ENCODE peak calls at places on chromosome 17, in nine cellular contexts. D is HAP-1, L is neural progenitor cell, U is body of pancreas, T is IMR-90, H is NT2/D1, P is Caco-2, A is left ventricle myocardium inferior, N is sigmoid colon. O is an unnamed sample.

GRCh38 chr17:38885044-38885727 is 15.3 kb downstream of the LASP1 start:
- DNase-seq in D (no peak), L (peak; percentile 5), U (peak; percentile 66), T (no peak), H (no peak), P (peak; percentile 78), A (no peak), N (no peak), O (no peak)

GRCh38 chr17:43410557-43411368 is 12.0 kb downstream of the ARL4D start:
- DNase-seq in D (no peak), L (no peak), U (no peak), T (no peak), H (no peak), P (no peak), A (no peak), N (no peak), O (peak; percentile 43)

GRCh38 chr17:48351916-48352332 is 78.1 kb downstream of the SKAP1 start:
- DNase-seq in D (peak; percentile 28), L (peak; percentile 34), U (no peak), T (peak; percentile 67), H (peak; percentile 13), P (no peak), A (no peak), N (no peak), O (peak; percentile 74)

GRCh38 chr17:12107905-12108304 is 87.2 kb downstream of the MAP2K4 start:
- DNase-seq in D (no peak), L (no peak), U (no peak), T (peak; percentile 56), H (no peak), P (no peak), A (no peak), N (no peak), O (peak; percentile 41)

GRCh38 chr17:42365136-42365535 is 23.1 kb downstream of the STAT3 start:
- DNase-seq in D (no peak), L (no peak), U (no peak), T (peak; percentile 87), H (no peak), P (no peak), A (no peak), N (no peak), O (peak; percentile 90)

GRCh38 chr17:43659823-43660222 is 1.9 kb downstream of the MEOX1 start:
- DNase-seq in D (no peak), L (no peak), U (no peak), T (no peak), H (no peak), P (no peak), A (no peak), N (no peak), O (no peak)

GRCh38 chr17:62840871-62841270 is 32.8 kb upstream of the MARCHF10 start:
- DNase-seq in D (no peak), L (no peak), U (no peak), T (no peak), H (no peak), P (no peak), A (no peak), N (no peak), O (no peak)

GRCh38 chr17:41944943-41945342 is 14.5 kb downstream of the ODAD4 start:
- DNase-seq in D (no peak), L (no peak), U (no peak), T (no peak), H (no peak), P (no peak), A (no peak), N (no peak), O (no peak)

GRCh38 chr17:5272313-5272712 is 9.8 kb upstream of the RABEP1 start:
- DNase-seq in D (no peak), L (no peak), U (no peak), T (no peak), H (no peak), P (no peak), A (no peak), N (no peak), O (no peak)

GRCh38 chr17:71790791-71791190 is 330.0 kb upstream of the SOX9 start:
- DNase-seq in D (no peak), L (no peak), U (no peak), T (peak; percentile 11), H (no peak), P (no peak), A (no peak), N (no peak), O (no peak)

GRCh38 chr17:39547713-39548478 is 59.8 kb downstream of the NEUROD2 start:
- DNase-seq in D (peak; percentile 8), L (peak; percentile 59), U (peak; percentile 53), T (no peak), H (peak; percentile 32), P (peak; percentile 57), A (peak; percentile 67), N (peak; percentile 72), O (peak; percentile 73)

GRCh38 chr17:73118876-73119485 is 26.5 kb upstream of the SLC39A11 start:
- DNase-seq in D (no peak), L (no peak), U (peak; percentile 39), T (no peak), H (no peak), P (no peak), A (no peak), N (no peak), O (no peak)

GRCh38 chr17:27473748-27474609 is 17.7 kb downstream of the KSR1 start:
- DNase-seq in D (no peak), L (no peak), U (peak; percentile 81), T (no peak), H (no peak), P (no peak), A (peak; percentile 63), N (peak; percentile 75), O (no peak)

GRCh38 chr17:4175921-4176802 is 33.2 kb downstream of the CYB5D2 start:
- DNase-seq in D (no peak), L (no peak), U (no peak), T (peak; percentile 45), H (no peak), P (no peak), A (no peak), N (no peak), O (peak; percentile 77)

GRCh38 chr17:78883533-78884131 is 19.4 kb downstream of the CEP295NL start:
- DNase-seq in D (peak; percentile 53), L (peak; percentile 90), U (peak; percentile 71), T (peak; percentile 97), H (peak; percentile 54), P (peak; percentile 95), A (peak; percentile 78), N (peak; percentile 95), O (peak; percentile 94)

GRCh38 chr17:49616546-49617205 is 41.0 kb downstream of the NXPH3 start:
- DNase-seq in D (no peak), L (no peak), U (peak; percentile 55), T (no peak), H (no peak), P (no peak), A (peak; percentile 75), N (peak; percentile 88), O (peak; percentile 75)

GRCh38 chr17:7673239-7673638 is 14.1 kb downstream of the TP53 start:
- DNase-seq in D (no peak), L (peak; percentile 34), U (no peak), T (no peak), H (no peak), P (no peak), A (no peak), N (no peak), O (no peak)

GRCh38 chr17:10200645-10201044 is 2.2 kb upstream of the GAS7 start:
- DNase-seq in D (no peak), L (no peak), U (no peak), T (no peak), H (no peak), P (no peak), A (no peak), N (no peak), O (no peak)

GRCh38 chr17:10201680-10202079 is 3.3 kb upstream of the GAS7 start:
- DNase-seq in D (no peak), L (no peak), U (no peak), T (no peak), H (no peak), P (no peak), A (no peak), N (no peak), O (no peak)

GRCh38 chr17:10210151-10210574 is 11.8 kb upstream of the GAS7 start:
- DNase-seq in D (no peak), L (no peak), U (peak; percentile 56), T (peak; percentile 58), H (no peak), P (peak; percentile 78), A (no peak), N (no peak), O (peak; percentile 81)

GRCh38 chr17:10200016-10200415 is 1.6 kb upstream of the GAS7 start:
- DNase-seq in D (no peak), L (no peak), U (no peak), T (no peak), H (no peak), P (no peak), A (no peak), N (no peak), O (no peak)

GRCh38 chr17:10205549-10206185 is 7.3 kb upstream of the GAS7 start:
- DNase-seq in D (no peak), L (no peak), U (no peak), T (no peak), H (no peak), P (no peak), A (no peak), N (no peak), O (no peak)
- H3K4me1 ChIP-seq in D (no peaks in the 10 kb centered on the region), L (peaks cover 9% of the 10 kb centered on the region), U (peaks cover 4% of the 10 kb centered on the region), T (peaks cover 2% of the 10 kb centered on the region), H (peaks cover 3% of the 10 kb centered on the region), P (peaks cover 4% of the 10 kb centered on the region), A (peaks cover 7% of the 10 kb centered on the region), N (peaks cover 20% of the 10 kb centered on the region), O (no peaks in the 10 kb centered on the region)

DNA sequence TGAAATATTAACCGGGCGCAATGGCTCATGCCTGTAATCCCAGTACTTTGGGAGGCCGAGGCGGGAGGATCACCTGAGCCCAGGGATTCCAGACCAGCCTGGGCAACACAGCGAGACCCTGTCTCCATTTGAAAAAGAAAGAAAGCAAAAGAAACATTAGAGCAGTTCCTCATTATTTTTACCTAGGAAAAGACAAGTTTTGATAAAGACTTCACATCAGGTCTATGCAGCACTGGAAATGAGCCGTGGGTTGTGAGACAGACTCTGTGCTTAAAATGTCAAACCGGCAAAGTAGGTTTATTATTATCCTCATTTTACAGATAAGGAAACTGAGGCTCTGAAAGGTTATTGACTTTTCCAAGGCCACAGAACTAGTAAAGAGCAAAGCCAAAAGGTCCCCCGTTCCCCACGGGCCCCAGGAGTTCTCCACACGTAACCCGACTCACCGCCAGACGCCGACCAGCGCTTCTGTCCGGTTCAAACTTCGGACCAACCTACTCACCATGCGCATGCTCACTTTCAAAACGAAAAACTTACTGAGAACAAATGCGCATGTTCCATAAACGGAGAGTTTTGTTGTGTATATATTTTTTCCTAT is 393 bp downstream of the TUBD1 start:
- DNase-seq in D (no peak), L (no peak), U (no peak), T (no peak), H (no peak), P (no peak), A (no peak), N (no peak), O (no peak)
- H3K27me3 ChIP-seq in D (no peaks in the 10 kb centered on the region), L (no peaks in the 10 kb centered on the region), U (no peaks in the 10 kb centered on the region), T (no peaks in the 10 kb centered on the region), H (no peaks in the 10 kb centered on the region), P (no peaks in the 10 kb centered on the region), A (no peaks in the 10 kb centered on the region), N (no peaks in the 10 kb centered on the region), O (no peaks in the 10 kb centered on the region)

GRCh38 chr17:45224671-45225050 is 3.0 kb downstream of the FMNL1 start:
- DNase-seq in D (no peak), L (no peak), U (no peak), T (no peak), H (no peak), P (no peak), A (no peak), N (no peak), O (no peak)
- H3K4me1 ChIP-seq in D (no peaks in the 10 kb centered on the region), L (peaks cover 15% of the 10 kb centered on the region), U (peaks cover 39% of the 10 kb centered on the region), T (peaks cover 30% of the 10 kb centered on the region), H (peaks cover 38% of the 10 kb centered on the region), P (peaks cover 15% of the 10 kb centered on the region), A (peaks cover 86% of the 10 kb centered on the region), N (peaks cover 25% of the 10 kb centered on the region), O (peaks cover 17% of the 10 kb centered on the region)

GRCh38 chr17:55261311-55261710 is 3.4 kb upstream of the HLF start:
- DNase-seq in D (no peak), L (no peak), U (no peak), T (no peak), H (no peak), P (no peak), A (no peak), N (no peak), O (no peak)
- H3K27me3 ChIP-seq in D (peaks cover 9% of the 10 kb centered on the region), L (peaks cover 57% of the 10 kb centered on the region), U (no peaks in the 10 kb centered on the region), T (peaks cover 35% of the 10 kb centered on the region), H (peaks cover 49% of the 10 kb centered on the region), P (no peaks in the 10 kb centered on the region), A (peaks cover 48% of the 10 kb centered on the region), N (no peaks in the 10 kb centered on the region), O (peaks cover 65% of the 10 kb centered on the region)